ENCODE peak calls at places on chromosomes 1 and 21, in seven cellular contexts. L is heart left ventricle; E is skeletal muscle cell; B is activated T-helper 9 cell treated with anti-CD3 and anti-CD28 coated beads, Interleukin-2, amount 50 U/mL, for 16 hours; W is NCI-H2081; J is T-cell; V is osteocyte. X is an unnamed sample.

GRCh38 chr1:156618853-156619581 is at the start of gene HAPLN2:
- DNase-seq in L (no peak), E (no peak), B (no peak), W (peak; percentile 59), J (no peak), V (no peak), X (no peak)

GRCh38 chr1:39788758-39789570 is at the start of gene BMP8B:
- DNase-seq in L (peak; percentile 62), E (no peak), B (peak; percentile 38), W (peak; percentile 75), J (peak; percentile 16), V (no peak), X (peak; percentile 81)

GRCh38 chr21:16305686-16306085 is 575.9 kb downstream of the USP25 start:
- DNase-seq in L (no peak), E (no peak), B (no peak), W (peak; percentile 5), J (no peak), V (no peak), X (no peak)

GRCh38 chr1:26302733-26303405 is 3.6 kb downstream of the UBXN11 start:
- DNase-seq in L (peak; percentile 57), E (peak; percentile 47), B (no peak), W (no peak), J (no peak), V (no peak), X (no peak)

GRCh38 chr1:160813215-160813614 is 17.2 kb downstream of the LY9 start:
- DNase-seq in L (no peak), E (no peak), B (no peak), W (no peak), J (no peak), V (no peak), X (no peak)

GRCh38 chr1:23169219-23169575 is 541 bp upstream of the LUZP1 start:
- DNase-seq in L (no peak), E (no peak), B (no peak), W (no peak), J (no peak), V (no peak), X (no peak)

GRCh38 chr1:48026275-48026674 is 29.1 kb upstream of the TRABD2B start:
- DNase-seq in L (no peak), E (peak; percentile 31), B (no peak), W (no peak), J (no peak), V (no peak), X (no peak)

GRCh38 chr1:44677201-44677520 is 2.6 kb downstream of the ARMH1 start:
- DNase-seq in L (no peak), E (no peak), B (no peak), W (peak; percentile 50), J (no peak), V (no peak), X (no peak)

GRCh38 chr1:179809506-179810366 is 66.6 kb downstream of the FAM163A start:
- DNase-seq in L (peak; percentile 60), E (peak; percentile 23), B (peak; percentile 42), W (peak; percentile 79), J (peak; percentile 66), V (no peak), X (peak; percentile 72)

GRCh38 chr1:9363061-9363471 is 70.4 kb downstream of the SPSB1 start:
- DNase-seq in L (no peak), E (no peak), B (no peak), W (no peak), J (no peak), V (no peak), X (no peak)

GRCh38 chr1:32989160-32989894 is 24.7 kb upstream of the RNF19B start:
- DNase-seq in L (peak; percentile 83), E (peak; percentile 94), B (no peak), W (no peak), J (no peak), V (no peak), X (no peak)

GRCh38 chr1:166612886-166613285 is 226.4 kb upstream of the POGK start:
- DNase-seq in L (no peak), E (no peak), B (no peak), W (no peak), J (no peak), V (no peak), X (no peak)

GRCh38 chr1:2864203-2864905 is 62.9 kb upstream of the TTC34 start:
- DNase-seq in L (no peak), E (no peak), B (no peak), W (no peak), J (no peak), V (no peak), X (no peak)

GRCh38 chr1:35505911-35506798 is 51.0 kb downstream of the KIAA0319L start:
- DNase-seq in L (peak; percentile 16), E (peak; percentile 90), B (peak; percentile 10), W (peak; percentile 54), J (peak; percentile 27), V (no peak), X (peak; percentile 11)

GRCh38 chr1:47147047-47147785 is 10.0 kb downstream of the CYP4A22 start:
- DNase-seq in L (no peak), E (no peak), B (no peak), W (no peak), J (no peak), V (no peak), X (no peak)

GRCh38 chr1:158121604-158122254 is 59.0 kb upstream of the CD1D start:
- DNase-seq in L (no peak), E (no peak), B (no peak), W (peak; percentile 36), J (no peak), V (no peak), X (no peak)

X was measured in stimulated activated effector memory CD8-positive, alpha-beta T cell treated with anti-CD3 and anti-CD28 coated beads, Interleukin-12 subunit alpha, Interleukin-12 subunit beta, amount 100 ng/mL, for 72 hours.